ENCODE peak calls at places on chromosome 15, in eight cellular contexts. M, G, N, I, Z, H, A and O are unnamed samples. For H3K4me1, the result is how much of the 10 kb centered on the place peaks cover.

GRCh38 chr15:47301481-47301880 is 415.8 kb upstream of the SEMA6D start:
- DNase-seq in H (no peak), I (no peak), G (no peak), A (no peak), N (peak), M (no peak), Z (no peak), O (no peak)

GRCh38 chr15:60582370-60583036 is 103.6 kb upstream of the ICE2 start:
- DNase-seq in M (peak), H (peak), I (no peak), A (no peak), G (no peak), N (no peak), Z (no peak), O (no peak)

GRCh38 chr15:60740787-60741354 is 261.9 kb upstream of the ICE2 start:
- DNase-seq in Z (no peak), H (no peak), A (no peak), I (no peak), N (no peak), G (no peak), M (peak), O (no peak)

GRCh38 chr15:56734013-56734625 is 810 bp upstream of the ZNF280D start:
- DNase-seq in I (no peak), M (no peak), G (peak), H (no peak), N (no peak), Z (no peak), A (no peak), O (no peak)

GRCh38 chr15:67135494-67135893 is 70.1 kb downstream of the SMAD3 start:
- DNase-seq in A (no peak), N (no peak), G (no peak), I (no peak), H (no peak), M (peak), Z (no peak), O (no peak)

GRCh38 chr15:101012326-101013040 is 93.3 kb downstream of the LRRK1 start:
- DNase-seq in A (no peak), H (no peak), I (no peak), M (no peak), N (no peak), Z (no peak), G (no peak), O (no peak)

GRCh38 chr15:95840004-95840403 is 490.5 kb upstream of the NR2F2 start:
- DNase-seq in N (peak), M (peak), A (peak), I (no peak), G (no peak), H (no peak), Z (no peak), O (peak)

GRCh38 chr15:77839970-77840609 is 207.4 kb upstream of the LINGO1 start:
- DNase-seq in M (no peak), I (no peak), N (no peak), Z (no peak), G (no peak), H (no peak), A (no peak), O (no peak)

GRCh38 chr15:68431037-68431791 is 749 bp downstream of the ITGA11 start:
- DNase-seq in A (peak), G (peak), H (no peak), I (peak), N (peak), Z (no peak), M (no peak), O (peak)

GRCh38 chr15:56984681-56985515 is 66.5 kb downstream of the TCF12 start:
- DNase-seq in H (no peak), Z (peak), N (no peak), M (peak), A (no peak), I (no peak), G (no peak), O (no peak)

GRCh38 chr15:33083232-33084006 is 111.1 kb downstream of the FMN1 start:
- DNase-seq in H (no peak), G (peak), M (peak), N (no peak), A (no peak), I (no peak), Z (peak), O (no peak)

GRCh38 chr15:70584838-70585706 is 178.3 kb downstream of the UACA start:
- DNase-seq in I (peak), H (peak), M (peak), N (peak), A (no peak), G (peak), Z (peak), O (no peak)

GRCh38 chr15:71548317-71548908 is 261.9 kb upstream of the NR2E3 start:
- DNase-seq in N (no peak), G (no peak), A (no peak), Z (no peak), I (peak), M (no peak), H (no peak), O (no peak)

GRCh38 chr15:41961014-41961518 is 11.3 kb downstream of the EHD4 start:
- DNase-seq in G (no peak), N (no peak), Z (peak), M (no peak), H (no peak), A (no peak), I (no peak), O (no peak)

GRCh38 chr15:61037031-61037430 is 192.1 kb downstream of the RORA start:
- DNase-seq in I (no peak), G (no peak), M (no peak), H (no peak), A (no peak), N (no peak), Z (no peak), O (no peak)

GRCh38 chr15:77486542-77487478 is 66.1 kb downstream of the HMG20A start:
- DNase-seq in G (no peak), M (no peak), Z (no peak), N (no peak), A (no peak), H (no peak), I (no peak), O (no peak)

GRCh38 chr15:94174399-94174802 is 57.0 kb upstream of the MCTP2 start:
- DNase-seq in M (peak), N (no peak), A (no peak), Z (peak), H (no peak), G (no peak), I (no peak), O (no peak)

GRCh38 chr15:37100109-37100873 is at the start of gene MEIS2:
- DNase-seq in Z (peak), A (peak), I (peak), N (peak), M (peak), H (peak), G (peak), O (peak)

GRCh38 chr15:60932051-60932915 is 296.8 kb downstream of the RORA start:
- DNase-seq in I (no peak), G (peak), H (peak), Z (peak), M (peak), A (no peak), N (peak), O (peak)

GRCh38 chr15:68414591-68414990 is 17.4 kb downstream of the ITGA11 start:
- DNase-seq in A (no peak), I (no peak), N (no peak), G (no peak), M (no peak), Z (no peak), H (no peak), O (peak)

GRCh38 chr15:61266916-61267315 is 37.8 kb upstream of the RORA start:
- DNase-seq in A (no peak), M (no peak), I (no peak), N (no peak), G (no peak), H (no peak), Z (no peak), O (no peak)

GRCh38 chr15:100910119-100910518 is 9.0 kb upstream of the LRRK1 start:
- DNase-seq in Z (peak), G (no peak), N (no peak), M (no peak), I (peak), A (no peak), H (no peak), O (peak)

GRCh38 chr15:41965441-41966413 is 6.6 kb downstream of the EHD4 start:
- DNase-seq in G (peak), A (peak), N (no peak), I (no peak), Z (peak), H (no peak), M (peak), O (no peak)

GRCh38 chr15:59105839-59106238 is 893 bp downstream of the CCNB2 start:
- DNase-seq in N (no peak), A (no peak), H (no peak), M (no peak), Z (peak), G (peak), I (no peak), O (no peak)

GRCh38 chr15:65887565-65887964 is 18.3 kb downstream of the RAB11A start:
- DNase-seq in I (no peak), G (no peak), N (no peak), A (no peak), M (no peak), Z (no peak), H (no peak), O (no peak)

GRCh38 chr15:70421197-70421482 is 323.4 kb upstream of the TLE3 start:
- DNase-seq in N (no peak), H (no peak), M (no peak), Z (no peak), G (no peak), A (no peak), I (no peak), O (no peak)

GRCh38 chr15:88998980-88999713 is 86.0 kb upstream of the MFGE8 start:
- DNase-seq in H (no peak), Z (no peak), I (peak), A (no peak), G (peak), M (no peak), N (no peak), O (no peak)

GRCh38 chr15:64901141-64901540 is 10.6 kb upstream of the ANKDD1A start:
- DNase-seq in H (no peak), M (no peak), N (no peak), A (peak), Z (no peak), G (no peak), I (no peak), O (no peak)

GRCh38 chr15:57003418-57003817 is 85.0 kb downstream of the TCF12 start:
- DNase-seq in I (no peak), H (no peak), G (no peak), Z (peak), M (peak), A (no peak), N (no peak), O (no peak)

GRCh38 chr15:86079491-86080266 is at the start of gene AGBL1:
- DNase-seq in Z (no peak), A (no peak), H (no peak), N (peak), G (peak), M (no peak), I (peak), O (no peak)

GRCh38 chr15:40010681-40011080 is 28.3 kb downstream of the SRP14 start:
- DNase-seq in G (no peak), A (no peak), Z (no peak), M (peak), H (no peak), I (peak), N (peak), O (no peak)

GRCh38 chr15:56869573-56869972 is 48.9 kb upstream of the TCF12 start:
- DNase-seq in N (peak), M (no peak), G (peak), H (no peak), Z (no peak), A (peak), I (peak), O (no peak)

GRCh38 chr15:40511093-40511471 is 40.3 kb downstream of the CHST14 start:
- DNase-seq in M (no peak), G (peak), N (no peak), Z (no peak), H (peak), I (no peak), A (no peak), O (no peak)

GRCh38 chr15:34889486-34889885 is 80.1 kb downstream of the AQR start:
- DNase-seq in A (no peak), Z (no peak), G (no peak), H (no peak), M (peak), N (no peak), I (no peak), O (no peak)

GRCh38 chr15:48748535-48748934 is 62.3 kb downstream of the CEP152 start:
- DNase-seq in H (no peak), N (no peak), M (peak), G (no peak), Z (no peak), A (no peak), I (no peak), O (no peak)

GRCh38 chr15:57472861-57473260 is 96.6 kb downstream of the CGNL1 start:
- DNase-seq in M (peak), G (no peak), I (no peak), Z (no peak), N (no peak), A (no peak), H (no peak), O (no peak)

GRCh38 chr15:73325191-73325980 is 43.4 kb downstream of the HCN4 start:
- DNase-seq in G (peak), M (no peak), Z (no peak), N (no peak), A (no peak), I (no peak), H (no peak), O (no peak)

GRCh38 chr15:101048191-101049011 is 129.2 kb downstream of the LRRK1 start:
- DNase-seq in M (no peak), H (no peak), A (no peak), I (no peak), N (no peak), Z (no peak), G (no peak), O (no peak)

GRCh38 chr15:79816565-79816964 is 80.2 kb downstream of the MTHFS start:
- DNase-seq in M (no peak), N (no peak), Z (no peak), I (no peak), A (no peak), H (no peak), G (no peak), O (no peak)

GRCh38 chr15:29270169-29270955 is 740 bp upstream of the NSMCE3 start:
- DNase-seq in Z (peak), A (no peak), G (no peak), N (no peak), M (peak), H (peak), I (no peak), O (no peak)

GRCh38 chr15:98758224-98758623 is 109.9 kb downstream of the IGF1R start:
- DNase-seq in A (no peak), Z (no peak), M (no peak), H (no peak), I (no peak), G (no peak), N (no peak), O (no peak)
- H3K4me1 ChIP-seq in A (half or more), Z (under half), M (under half), H (under half), I (under half), G (under half), N (under half), O (half or more)

GRCh38 chr15:63349621-63350020 is 32.0 kb downstream of the CA12 start:
- DNase-seq in G (no peak), H (no peak), A (no peak), N (no peak), Z (no peak), M (no peak), I (no peak), O (no peak)
- H3K4me1 ChIP-seq in G (under half), H (under half), A (under half), N (under half), Z (under half), M (under half), I (under half), O (under half)

GRCh38 chr15:92000709-92001108 is 147.2 kb downstream of the SLCO3A1 start:
- DNase-seq in M (no peak), A (no peak), N (no peak), I (peak), Z (no peak), H (no peak), G (no peak), O (no peak)
- H3K4me1 ChIP-seq in M (under half), A (under half), N (under half), I (under half), Z (under half), H (under half), G (under half), O (under half)

DNA sequence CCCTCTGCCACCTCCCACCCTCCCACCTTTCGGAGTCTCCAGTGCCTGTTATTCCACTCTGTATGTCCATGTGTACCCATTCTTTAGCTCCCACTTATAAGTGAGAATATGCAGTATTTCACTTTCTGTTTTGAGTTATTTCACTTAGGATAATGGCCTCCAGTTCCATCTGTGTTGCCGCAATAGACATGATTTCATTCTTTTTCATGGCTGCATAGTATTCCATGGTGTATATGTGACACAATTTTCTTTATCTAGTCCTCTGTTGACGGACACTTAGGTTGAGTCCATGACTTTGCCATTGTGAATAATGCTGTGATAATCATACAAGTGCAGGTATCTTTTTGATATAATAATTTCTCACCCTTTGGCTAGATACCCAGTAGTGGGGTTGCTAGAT is 91.0 kb upstream of the UBE3A start:
- DNase-seq in N (no peak), I (no peak), A (no peak), M (no peak), Z (no peak), H (no peak), G (no peak), O (no peak)
- H3K4me1 ChIP-seq in N (under half), I (under half), A (under half), M (under half), Z (under half), H (under half), G (under half), O (under half)

GRCh38 chr15:76200083-76200465 is 111.2 kb downstream of the ETFA start:
- DNase-seq in M (no peak), G (no peak), I (no peak), H (no peak), N (no peak), A (no peak), Z (no peak), O (peak)
- H3K4me1 ChIP-seq in M (under half), G (under half), I (under half), H (under half), N (under half), A (under half), Z (under half), O (under half)